ENCODE peak calls at places on chromosomes 7 and 10, in eight cellular contexts. R is testis, C is HCT116, V is fibroblast of lung, I is upper lobe of right lung, Y is lower lobe of right lung, H is tibial nerve, D is transverse colon. U is an unnamed sample. For H3K9me3, the result is how much of the 10 kb centered on the place peaks cover.

GRCh38 chr10:100327007-100327700 is 2.9 kb downstream of the PKD2L1 start:
- DNase-seq in Y (peak), D (peak), I (no peak), R (no peak), H (no peak), C (no peak), V (no peak), U (no peak)

GRCh38 chr7:105306160-105306784 is 82.4 kb downstream of the SRPK2 start:
- DNase-seq in D (no peak), H (no peak), Y (no peak), R (no peak), I (no peak), V (no peak), C (no peak), U (no peak)

GRCh38 chr7:33714208-33714607 is 191.1 kb upstream of the BMPER start:
- DNase-seq in H (no peak), Y (no peak), R (no peak), D (no peak), C (no peak), V (no peak), I (no peak), U (no peak)

GRCh38 chr7:26143298-26144044 is 8.5 kb upstream of the NFE2L3 start:
- DNase-seq in V (peak), I (no peak), Y (no peak), D (no peak), H (no peak), C (no peak), R (no peak), U (no peak)

GRCh38 chr10:69025370-69025896 is 36.8 kb downstream of the KIFBP start:
- DNase-seq in R (no peak), V (no peak), H (no peak), D (no peak), I (no peak), Y (no peak), C (no peak), U (no peak)

GRCh38 chr10:44935201-44935960 is 24.2 kb upstream of the RASSF4 start:
- DNase-seq in D (no peak), H (peak), C (no peak), V (peak), Y (no peak), R (peak), I (no peak), U (no peak)

GRCh38 chr7:113840954-113841353 is 77.9 kb downstream of the PPP1R3A start:
- DNase-seq in I (no peak), D (no peak), V (no peak), H (no peak), Y (no peak), R (no peak), C (no peak), U (no peak)

GRCh38 chr10:6170638-6171037 is 32.1 kb upstream of the PFKFB3 start:
- DNase-seq in R (peak), C (no peak), I (no peak), D (peak), H (no peak), V (no peak), Y (no peak), U (no peak)

GRCh38 chr10:17026686-17027485 is 102.7 kb downstream of the CUBN start:
- DNase-seq in C (no peak), R (no peak), D (no peak), I (no peak), Y (no peak), V (peak), H (no peak), U (peak)

GRCh38 chr7:77606561-77606960 is 69.5 kb downstream of the PTPN12 start:
- DNase-seq in I (no peak), R (no peak), H (no peak), C (no peak), D (no peak), Y (no peak), V (no peak), U (no peak)

GRCh38 chr7:92987543-92987942 is 130.2 kb downstream of the SAMD9 start:
- DNase-seq in I (no peak), Y (no peak), R (no peak), D (no peak), C (no peak), H (no peak), V (no peak), U (no peak)

GRCh38 chr10:5631936-5632335 is 34.5 kb downstream of the ASB13 start:
- DNase-seq in H (no peak), C (no peak), I (no peak), D (no peak), Y (no peak), V (no peak), R (peak), U (no peak)

GRCh38 chr7:100681491-100682227 is 8.1 kb downstream of the GNB2 start:
- DNase-seq in Y (no peak), C (no peak), V (no peak), H (no peak), D (peak), I (no peak), R (no peak), U (no peak)

GRCh38 chr7:43749383-43749940 is 9.0 kb upstream of the BLVRA start:
- DNase-seq in D (no peak), I (no peak), H (no peak), C (no peak), Y (no peak), V (no peak), R (no peak), U (no peak)

GRCh38 chr10:44051091-44051490 is 333.8 kb downstream of the CXCL12 start:
- DNase-seq in V (no peak), H (no peak), R (no peak), Y (no peak), C (no peak), D (no peak), I (no peak), U (no peak)

GRCh38 chr7:123635551-123636359 is 19.9 kb upstream of the LMOD2 start:
- DNase-seq in Y (no peak), H (no peak), V (peak), C (no peak), I (no peak), D (no peak), R (no peak), U (no peak)

GRCh38 chr10:58384095-58384494 is 1.1 kb upstream of the TFAM start:
- DNase-seq in D (no peak), H (no peak), V (no peak), Y (no peak), I (no peak), C (no peak), R (no peak), U (no peak)

GRCh38 chr7:116211913-116212596 is 1.7 kb downstream of the TES start:
- DNase-seq in I (no peak), C (no peak), H (no peak), V (peak), R (peak), D (no peak), Y (no peak), U (no peak)

GRCh38 chr10:71767420-71768035 is 5.8 kb downstream of the VSIR start:
- DNase-seq in D (peak), H (peak), V (peak), Y (peak), C (no peak), I (no peak), R (peak), U (no peak)

GRCh38 chr10:73456187-73456890 is 23.0 kb upstream of the MSS51 start:
- DNase-seq in I (no peak), D (no peak), Y (no peak), R (no peak), H (no peak), C (no peak), V (no peak), U (no peak)

GRCh38 chr7:138170298-138170697 is 94.0 kb downstream of the AKR1D1 start:
- DNase-seq in V (no peak), Y (no peak), R (no peak), D (no peak), H (no peak), I (no peak), C (no peak), U (no peak)

GRCh38 chr7:129443612-129444011 is 9.4 kb downstream of the STRIP2 start:
- DNase-seq in Y (no peak), I (no peak), H (no peak), V (no peak), C (no peak), R (no peak), D (no peak), U (no peak)

GRCh38 chr10:88038268-88038667 is 174.8 kb downstream of the PTEN start:
- DNase-seq in V (peak), H (no peak), Y (no peak), C (no peak), I (no peak), R (no peak), D (no peak), U (no peak)

GRCh38 chr10:57579926-57580325 is 687.8 kb downstream of the IPMK start:
- DNase-seq in V (peak), D (no peak), C (no peak), Y (no peak), R (no peak), I (no peak), H (no peak), U (no peak)

GRCh38 chr10:51186358-51186757 is 112.1 kb downstream of the PRKG1 start:
- DNase-seq in R (no peak), D (no peak), H (no peak), C (no peak), V (no peak), Y (no peak), I (no peak), U (no peak)

GRCh38 chr7:20351901-20352300 is 21.2 kb downstream of the ITGB8 start:
- DNase-seq in Y (no peak), D (no peak), V (peak), C (no peak), R (no peak), I (no peak), H (no peak), U (no peak)

GRCh38 chr10:107148906-107149305 is 15.6 kb downstream of the SORCS1 start:
- DNase-seq in R (no peak), I (no peak), D (no peak), C (no peak), Y (no peak), V (no peak), H (no peak), U (no peak)

GRCh38 chr7:152492952-152493351 is 57.1 kb upstream of the KMT2C start:
- DNase-seq in R (no peak), Y (no peak), V (no peak), D (no peak), H (no peak), C (no peak), I (no peak), U (no peak)

GRCh38 chr10:59465089-59465488 is 102.7 kb upstream of the FAM13C start:
- DNase-seq in R (peak), C (no peak), H (no peak), Y (no peak), D (no peak), I (no peak), V (peak), U (no peak)

GRCh38 chr10:78203915-78204818 is 170.5 kb downstream of the RPS24 start:
- DNase-seq in R (peak), D (no peak), Y (peak), H (no peak), V (no peak), I (no peak), C (no peak), U (no peak)

GRCh38 chr10:52801951-52802350 is 29.4 kb upstream of the MBL2 start:
- DNase-seq in D (no peak), R (no peak), V (peak), H (no peak), C (no peak), Y (no peak), I (no peak), U (no peak)

GRCh38 chr7:137867289-137867688 is 20.5 kb upstream of the DGKI start:
- DNase-seq in C (no peak), I (no peak), D (no peak), R (no peak), Y (no peak), V (no peak), H (no peak), U (no peak)

GRCh38 chr7:31663072-31663471 is 23.9 kb upstream of the PPP1R17 start:
- DNase-seq in C (no peak), H (no peak), D (no peak), Y (no peak), V (no peak), I (no peak), R (no peak), U (no peak)

GRCh38 chr7:26688388-26688787 is 176.0 kb downstream of the SKAP2 start:
- DNase-seq in D (no peak), H (no peak), R (no peak), C (no peak), Y (no peak), V (peak), I (no peak), U (no peak)

GRCh38 chr7:19957664-19958063 is 184.2 kb upstream of the TMEM196 start:
- DNase-seq in D (no peak), H (no peak), Y (no peak), V (peak), R (no peak), C (no peak), I (no peak), U (no peak)

GRCh38 chr10:110852255-110852896 is 19.4 kb upstream of the PDCD4 start:
- DNase-seq in R (peak), C (peak), Y (no peak), V (no peak), D (no peak), H (no peak), I (no peak), U (no peak)

GRCh38 chr7:91347288-91347687 is 83.1 kb downstream of the FZD1 start:
- DNase-seq in Y (no peak), R (no peak), I (no peak), C (no peak), H (no peak), V (peak), D (no peak), U (no peak)

GRCh38 chr7:77529279-77529678 is 7.8 kb upstream of the PTPN12 start:
- DNase-seq in D (no peak), C (no peak), V (no peak), R (no peak), I (no peak), Y (no peak), H (no peak), U (no peak)

GRCh38 chr10:123442901-123443300 is 223.3 kb upstream of the GPR26 start:
- DNase-seq in I (no peak), Y (no peak), C (no peak), H (no peak), V (no peak), R (no peak), D (no peak), U (no peak)

DNA sequence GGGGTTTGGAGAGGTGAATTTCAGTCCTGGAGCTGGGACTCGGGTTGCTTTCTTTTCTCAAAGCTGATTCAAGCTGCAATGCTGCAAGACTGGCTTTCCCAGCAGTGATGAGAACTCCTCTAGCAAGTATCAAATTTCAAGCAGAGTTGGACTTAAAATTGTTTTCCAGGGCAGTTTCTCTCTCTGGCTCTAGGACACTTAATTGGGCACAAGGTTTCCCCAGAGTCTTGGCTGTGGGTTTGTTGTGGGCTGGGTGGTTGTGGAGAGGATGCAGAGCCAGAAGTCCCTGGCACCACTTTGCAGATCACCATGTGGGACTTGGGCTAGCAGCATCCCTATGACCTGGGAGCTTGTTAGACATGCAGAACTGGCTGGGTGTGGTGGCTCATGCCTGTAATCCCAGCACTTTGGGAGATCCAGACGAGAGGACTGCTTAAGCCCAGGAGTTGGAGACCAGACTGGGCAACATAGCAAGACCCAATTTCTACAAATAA is 16.8 kb downstream of the AKR1B15 start:
- DNase-seq in I (no peak), R (peak), D (no peak), Y (no peak), V (peak), C (no peak), H (peak), U (no peak)
- H3K9me3 ChIP-seq in I (under half), R (under half), D (under half), Y (under half), V (under half), C (under half), H (under half), U (under half)

GRCh38 chr7:56483861-56484550 is 367.8 kb upstream of the NUPR2 start:
- DNase-seq in R (no peak), I (no peak), H (no peak), C (no peak), Y (no peak), D (no peak), V (no peak), U (no peak)
- H3K9me3 ChIP-seq in R (under half), I (under half), H (under half), C (under half), Y (half or more), D (under half), V (under half), U (under half)

GRCh38 chr7:15675379-15675778 is 11.1 kb downstream of the MEOX2 start:
- DNase-seq in I (no peak), Y (no peak), D (no peak), C (no peak), R (no peak), H (no peak), V (peak), U (no peak)

GRCh38 chr7:15674586-15674985 is 11.9 kb downstream of the MEOX2 start:
- DNase-seq in V (peak), H (no peak), C (no peak), I (no peak), Y (no peak), D (no peak), R (no peak), U (no peak)

GRCh38 chr7:15667999-15668398 is 18.5 kb downstream of the MEOX2 start:
- DNase-seq in Y (no peak), I (no peak), C (no peak), V (no peak), H (no peak), R (no peak), D (peak), U (no peak)

DNA sequence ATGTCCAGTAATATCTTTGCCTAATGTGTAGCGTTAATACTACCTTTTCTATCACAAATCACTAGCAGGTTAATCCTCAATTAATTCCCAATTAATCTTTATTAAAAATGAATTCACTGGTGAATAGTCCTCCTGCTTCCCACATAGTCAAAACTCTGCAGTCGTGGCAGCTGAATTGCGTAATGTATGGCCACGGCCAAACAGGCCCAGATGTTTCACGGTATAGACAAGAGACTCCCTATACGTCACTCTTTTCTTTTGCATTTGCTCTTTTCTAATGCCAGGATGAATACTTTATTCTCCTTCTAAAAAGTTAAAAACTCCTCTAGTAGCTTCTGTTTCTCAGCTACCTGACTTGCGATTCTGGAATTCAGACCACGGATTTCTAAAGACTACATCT is 17.0 kb downstream of the MEOX2 start:
- DNase-seq in I (no peak), Y (no peak), C (no peak), D (no peak), V (peak), R (no peak), H (no peak), U (no peak)
- H3K9me3 ChIP-seq in I (under half), Y (under half), C (under half), D (under half), V (under half), R (under half), H (under half), U (under half)

GRCh38 chr7:14740606-14741005 is 161.9 kb downstream of the DGKB start:
- DNase-seq in V (no peak), C (no peak), R (no peak), I (no peak), H (no peak), D (no peak), Y (no peak), U (no peak)
- H3K9me3 ChIP-seq in V (under half), C (under half), R (under half), I (under half), H (under half), D (under half), Y (under half), U (under half)

DNA sequence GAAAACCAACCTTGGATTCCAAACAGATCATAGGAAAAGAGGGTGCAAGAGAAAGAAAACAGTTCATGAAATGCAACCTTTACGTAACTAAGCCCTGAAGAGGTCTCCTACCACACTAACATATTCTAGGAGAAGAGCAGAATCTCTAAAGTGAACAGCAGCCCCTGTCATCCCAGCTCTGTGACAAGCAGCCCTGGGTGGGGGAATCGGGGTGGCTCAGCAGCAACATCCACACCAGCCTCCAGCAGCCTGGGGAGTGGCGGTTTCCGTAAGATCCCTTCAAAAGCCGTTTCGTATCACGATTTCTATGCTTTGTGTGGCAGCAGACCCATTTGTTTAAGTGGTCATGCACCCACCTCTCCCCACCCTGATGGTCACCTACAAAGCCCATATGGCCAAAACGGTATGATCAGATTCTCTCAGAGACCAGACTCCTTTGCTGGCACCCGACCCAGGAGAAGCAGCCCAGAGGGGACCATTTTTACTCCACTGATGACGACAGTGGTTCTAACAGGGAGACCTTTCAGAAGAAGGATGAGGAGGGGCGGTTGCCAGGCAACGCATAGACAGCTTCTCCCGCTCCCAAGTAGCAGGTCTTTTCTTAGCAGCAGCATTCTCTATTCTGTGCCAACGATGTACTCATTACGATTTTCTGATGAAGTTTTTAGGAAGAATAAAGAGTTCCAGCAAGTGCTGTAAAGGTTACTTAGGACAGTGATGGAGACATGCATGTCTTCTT is 300.6 kb downstream of the DNAJB6 start:
- DNase-seq in H (no peak), D (no peak), Y (no peak), I (no peak), V (no peak), C (no peak), R (no peak), U (no peak)
- H3K9me3 ChIP-seq in H (under half), D (under half), Y (under half), I (under half), V (under half), C (under half), R (under half), U (under half)

U was measured in T-helper 17 cell.